ENCODE peak calls at places on chromosome 14, in nine cellular contexts. S, R, V, I, W, N, F, Q and T are unnamed samples.
A peak's percentile ranks its signal among the peaks of the same experiment; 100 is the strongest.

GRCh38 chr14:60506462-60506984 is 2.4 kb upstream of the SIX6 start:
- DNase-seq in W (no peak), V (no peak), S (no peak), F (no peak), I (no peak), N (peak; percentile 51), R (no peak), Q (no peak), T (no peak)

GRCh38 chr14:103908580-103908979 is 19.7 kb upstream of the TDRD9 start:
- DNase-seq in I (no peak), Q (no peak), N (no peak), R (no peak), F (no peak), V (no peak), W (no peak), S (no peak), T (no peak)

GRCh38 chr14:42480235-42480634 is 873.6 kb downstream of the LRFN5 start:
- DNase-seq in I (no peak), S (no peak), Q (no peak), V (no peak), N (no peak), W (no peak), F (no peak), R (no peak), T (no peak)

GRCh38 chr14:99201351-99202073 is 70.5 kb downstream of the BCL11B start:
- DNase-seq in R (peak; percentile 55), S (no peak), V (no peak), W (no peak), N (peak; percentile 82), Q (no peak), I (no peak), F (no peak), T (no peak)

GRCh38 chr14:94345344-94346072 is 22.4 kb upstream of the SERPINA6 start:
- DNase-seq in W (peak; percentile 68), N (no peak), I (no peak), Q (peak; percentile 89), F (no peak), S (peak; percentile 30), V (no peak), R (peak; percentile 20), T (no peak)

GRCh38 chr14:28101992-28102391 is 664.6 kb upstream of the FOXG1 start:
- DNase-seq in W (no peak), Q (no peak), V (no peak), I (no peak), F (no peak), R (no peak), S (no peak), N (no peak), T (no peak)

GRCh38 chr14:104095426-104096310 is 10.2 kb downstream of the ASPG start:
- DNase-seq in Q (no peak), W (no peak), R (no peak), F (no peak), V (no peak), I (no peak), N (no peak), S (no peak), T (no peak)

GRCh38 chr14:103514596-103515421 is 7.8 kb downstream of the CKB start:
- DNase-seq in V (no peak), Q (no peak), F (no peak), N (peak; percentile 57), R (no peak), I (peak; percentile 91), S (no peak), W (no peak), T (no peak)

GRCh38 chr14:39939023-39939422 is 506.8 kb upstream of the FBXO33 start:
- DNase-seq in W (no peak), I (no peak), N (no peak), F (no peak), Q (no peak), R (no peak), V (no peak), S (no peak), T (no peak)

GRCh38 chr14:26702721-26703250 is 105.0 kb upstream of the NOVA1 start:
- DNase-seq in S (no peak), R (no peak), V (no peak), W (no peak), I (no peak), N (no peak), Q (peak; percentile 40), F (no peak), T (no peak)

GRCh38 chr14:95498622-95499353 is 17.7 kb downstream of the SYNE3 start:
- DNase-seq in I (peak; percentile 56), R (no peak), W (no peak), Q (peak; percentile 31), V (no peak), S (no peak), F (no peak), N (no peak), T (peak; percentile 81)

GRCh38 chr14:20372796-20373195 is 29.4 kb downstream of the PARP2 start:
- DNase-seq in W (no peak), R (no peak), S (no peak), F (no peak), N (no peak), Q (no peak), V (no peak), I (no peak), T (no peak)

GRCh38 chr14:66403183-66403582 is 83.0 kb upstream of the CCDC196 start:
- DNase-seq in V (no peak), Q (peak; percentile 53), N (no peak), F (no peak), R (peak; percentile 59), W (peak; percentile 40), I (no peak), S (no peak), T (no peak)

DNA sequence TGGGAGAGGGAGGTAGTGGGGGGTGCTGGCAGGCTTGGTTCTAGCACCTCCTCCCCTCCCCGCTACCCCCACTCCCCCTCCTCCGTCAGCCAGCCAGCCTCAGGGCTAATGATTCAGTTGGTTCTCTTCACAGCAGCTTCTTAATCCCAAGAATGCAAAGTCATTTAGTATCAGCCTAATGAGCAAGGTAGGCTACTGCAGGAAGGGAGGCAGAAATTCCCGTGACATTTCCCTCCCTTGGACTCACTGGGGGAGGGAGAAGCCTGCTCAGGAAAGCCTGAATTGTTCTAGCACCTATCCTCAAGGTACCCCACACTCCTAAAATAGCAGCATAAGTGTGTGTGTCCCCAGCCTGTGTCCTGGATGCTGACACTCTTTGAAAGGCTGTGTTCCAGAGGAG is 29.8 kb downstream of the ITPK1 start:
- DNase-seq in I (no peak), Q (no peak), V (no peak), W (no peak), R (peak; percentile 36), N (peak; percentile 84), F (no peak), S (no peak), T (no peak)
- H3K4me3 ChIP-seq in I (no peak overlapping the region), Q (no peak overlapping the region), V (no peak overlapping the region), W (no peak overlapping the region), R (no peak overlapping the region), N (no peak overlapping the region), F (no peak overlapping the region), S (no peak overlapping the region), T (no peak overlapping the region)

DNA sequence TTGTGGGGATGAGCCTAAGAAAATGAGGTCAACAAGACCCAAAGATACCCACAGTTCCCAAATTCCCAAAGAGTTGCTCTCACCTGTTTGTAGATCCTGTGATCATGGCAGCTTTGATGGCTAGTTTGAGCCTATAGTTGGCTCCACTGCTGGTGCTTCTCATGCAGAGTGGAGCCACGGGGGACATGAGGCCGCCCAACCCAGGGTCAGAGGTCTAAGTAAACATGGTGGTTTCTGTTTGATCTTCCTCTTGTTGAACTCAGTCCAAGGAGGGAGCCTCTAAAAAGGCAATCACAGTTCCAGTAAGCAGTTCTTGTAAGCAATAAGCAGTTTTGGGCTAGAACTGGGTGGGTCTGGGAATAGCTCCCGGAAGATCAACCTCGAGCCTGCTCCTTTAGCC is 125.6 kb upstream of the DHRS4 start:
- DNase-seq in F (no peak), S (no peak), I (no peak), N (no peak), R (no peak), W (peak; percentile 60), V (no peak), Q (no peak), T (no peak)
- H3K36me3 ChIP-seq in F (no peaks in the 10 kb centered on the region), S (no peaks in the 10 kb centered on the region), I (no peaks in the 10 kb centered on the region), N (no peaks in the 10 kb centered on the region), R (no peaks in the 10 kb centered on the region), W (no peaks in the 10 kb centered on the region), V (no peaks in the 10 kb centered on the region), Q (no peaks in the 10 kb centered on the region), T (no peaks in the 10 kb centered on the region)

GRCh38 chr14:100239200-100239839 is 376 bp downstream of the YY1 start:
- DNase-seq in V (no peak), W (no peak), N (peak; percentile 51), R (no peak), I (peak; percentile 10), F (no peak), S (no peak), Q (no peak), T (no peak)

GRCh38 chr14:100237735-100238418 is 1.1 kb upstream of the YY1 start:
- DNase-seq in F (no peak), N (peak; percentile 77), I (peak; percentile 61), V (peak; percentile 48), S (no peak), Q (peak; percentile 52), R (peak; percentile 67), W (peak; percentile 34), T (peak; percentile 65)

GRCh38 chr14:100238419-100239199 is at the start of gene YY1:
- DNase-seq in S (peak; percentile 99), I (peak; percentile 100), W (peak; percentile 93), R (peak; percentile 99), Q (peak; percentile 99), V (peak; percentile 99), F (peak; percentile 92), N (peak; percentile 99), T (peak; percentile 98)

GRCh38 chr14:100234511-100234910 is 4.4 kb upstream of the YY1 start:
- DNase-seq in W (no peak), Q (no peak), F (no peak), I (no peak), S (no peak), R (no peak), V (no peak), N (no peak), T (no peak)

DNA sequence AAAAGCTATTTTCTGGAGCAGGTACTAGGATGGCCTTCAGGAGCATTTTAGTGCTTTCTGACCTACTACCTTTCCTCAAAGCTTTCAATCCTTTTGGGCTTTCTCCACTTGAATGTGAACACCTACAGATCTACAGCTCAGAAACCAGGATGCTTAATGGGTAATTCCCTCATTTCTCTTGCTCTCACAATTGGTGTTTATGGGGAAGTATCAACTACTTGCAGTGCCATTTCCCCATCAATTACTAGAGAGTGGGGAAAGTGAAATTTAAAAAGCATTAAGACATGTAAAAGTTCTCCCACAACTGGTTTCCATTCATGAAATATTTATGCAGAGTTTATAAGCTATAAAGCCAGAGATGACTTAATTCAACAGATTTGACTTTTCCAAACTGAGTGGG is 2.1 kb upstream of the YY1 start:
- DNase-seq in S (no peak), R (no peak), I (no peak), W (no peak), N (no peak), Q (no peak), F (no peak), V (no peak), T (no peak)
- H3K4me3 ChIP-seq in S (no peak overlapping the region), R (peak overlapping the region; percentile 100), I (no peak overlapping the region), W (peak overlapping the region; percentile 92), N (peak overlapping the region; percentile 92), Q (peak overlapping the region; percentile 99), F (peak overlapping the region; percentile 98), V (peak overlapping the region; percentile 100), T (no peak overlapping the region)

DNA sequence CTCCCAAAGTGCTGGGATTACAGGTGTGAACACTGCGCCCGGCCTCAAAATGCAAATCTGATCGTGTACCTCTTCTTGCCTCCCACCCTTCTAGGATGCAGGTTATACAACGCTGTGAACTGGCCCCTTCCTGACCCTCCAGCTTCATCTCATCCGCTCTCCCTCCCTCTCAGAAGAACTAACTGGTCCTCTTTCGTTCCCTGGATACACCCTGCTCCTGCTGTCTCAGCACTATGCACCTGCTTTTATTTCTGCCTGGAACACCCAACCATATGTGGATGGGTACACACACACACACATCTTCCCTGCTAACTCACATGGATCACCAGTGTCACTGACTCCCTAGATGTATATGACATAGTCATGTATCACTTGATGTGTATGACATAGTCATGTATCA is 56.1 kb upstream of the VASH1 start:
- DNase-seq in Q (no peak), N (no peak), S (no peak), R (no peak), F (no peak), I (no peak), V (no peak), W (no peak), T (no peak)
- H3K36me3 ChIP-seq in Q (no peaks in the 10 kb centered on the region), N (no peaks in the 10 kb centered on the region), S (no peaks in the 10 kb centered on the region), R (no peaks in the 10 kb centered on the region), F (no peaks in the 10 kb centered on the region), I (no peaks in the 10 kb centered on the region), V (no peaks in the 10 kb centered on the region), W (no peaks in the 10 kb centered on the region), T (no peaks in the 10 kb centered on the region)